ENCODE peak calls at places on chromosome 21, in five cellular contexts. R is aorta; U is CD8-positive, alpha-beta T cell; O is psoas muscle; D is dorsolateral prefrontal cortex. I is an unnamed sample.

GRCh38 chr21:30042443-30042842 is 102.6 kb upstream of the GRIK1 start:
- DNase-seq in D (no peak), U (no peak), R (no peak), O (no peak), I (no peak)

GRCh38 chr21:37460196-37460595 is 93.6 kb downstream of the DYRK1A start:
- DNase-seq in D (no peak), R (no peak), O (no peak), U (no peak), I (no peak)

GRCh38 chr21:21200103-21200938 is 202.1 kb downstream of the NCAM2 start:
- DNase-seq in O (peak; percentile 55), D (no peak), R (peak; percentile 74), U (no peak), I (no peak)

GRCh38 chr21:21028275-21028814 is 30.1 kb downstream of the NCAM2 start:
- DNase-seq in R (no peak), D (no peak), O (no peak), U (no peak), I (no peak)

GRCh38 chr21:28922368-28922767 is 70.3 kb downstream of the LTN1 start:
- DNase-seq in O (no peak), D (no peak), U (no peak), R (no peak), I (no peak)

GRCh38 chr21:17428980-17429379 is 83.9 kb upstream of the CXADR start:
- DNase-seq in R (no peak), O (no peak), D (no peak), U (no peak), I (no peak)

GRCh38 chr21:28177008-28177603 is 815.6 kb downstream of the LTN1 start:
- DNase-seq in O (no peak), D (no peak), R (no peak), U (no peak), I (no peak)

GRCh38 chr21:15526793-15527192 is 203.0 kb upstream of the USP25 start:
- DNase-seq in O (no peak), R (no peak), D (no peak), U (no peak), I (no peak)

GRCh38 chr21:28636988-28637691 is 355.5 kb downstream of the LTN1 start:
- DNase-seq in O (no peak), R (no peak), D (no peak), U (no peak), I (no peak)

GRCh38 chr21:23534833-23535232 is 2072.4 kb downstream of the MRPL39 start:
- DNase-seq in O (no peak), U (no peak), R (no peak), D (no peak), I (no peak)

GRCh38 chr21:25862596-25862995 is 127.8 kb downstream of the GABPA start:
- DNase-seq in R (no peak), O (no peak), D (no peak), U (no peak), I (no peak)

GRCh38 chr21:32237021-32237420 is 41.8 kb downstream of the MIS18A start:
- DNase-seq in O (no peak), R (no peak), D (no peak), U (no peak), I (no peak)

GRCh38 chr21:33541756-33542639 is at the start of gene GART:
- DNase-seq in U (peak; percentile 81), D (peak; percentile 79), R (peak; percentile 94), O (peak; percentile 92), I (peak; percentile 72)

GRCh38 chr21:33434770-33435360 is 31.7 kb downstream of the IFNGR2 start:
- DNase-seq in D (no peak), O (no peak), U (no peak), R (no peak), I (no peak)

GRCh38 chr21:32256873-32257620 is 21.8 kb downstream of the MIS18A start:
- DNase-seq in U (no peak), R (peak; percentile 94), O (peak; percentile 74), D (peak; percentile 48), I (no peak)

GRCh38 chr21:45427331-45428271 is 22.6 kb downstream of the COL18A1 start:
- DNase-seq in D (no peak), O (peak; percentile 71), U (no peak), R (peak; percentile 93), I (no peak)

GRCh38 chr21:45421846-45422775 is 17.1 kb downstream of the COL18A1 start:
- DNase-seq in R (peak; percentile 68), D (no peak), U (no peak), O (peak; percentile 37), I (no peak)

GRCh38 chr21:45423968-45424853 is 19.2 kb downstream of the COL18A1 start:
- DNase-seq in D (no peak), U (no peak), O (peak; percentile 49), R (peak; percentile 64), I (no peak)

GRCh38 chr21:45423201-45423955 is 18.4 kb downstream of the COL18A1 start:
- DNase-seq in U (no peak), O (peak; percentile 20), R (peak; percentile 66), D (no peak), I (no peak)

DNA sequence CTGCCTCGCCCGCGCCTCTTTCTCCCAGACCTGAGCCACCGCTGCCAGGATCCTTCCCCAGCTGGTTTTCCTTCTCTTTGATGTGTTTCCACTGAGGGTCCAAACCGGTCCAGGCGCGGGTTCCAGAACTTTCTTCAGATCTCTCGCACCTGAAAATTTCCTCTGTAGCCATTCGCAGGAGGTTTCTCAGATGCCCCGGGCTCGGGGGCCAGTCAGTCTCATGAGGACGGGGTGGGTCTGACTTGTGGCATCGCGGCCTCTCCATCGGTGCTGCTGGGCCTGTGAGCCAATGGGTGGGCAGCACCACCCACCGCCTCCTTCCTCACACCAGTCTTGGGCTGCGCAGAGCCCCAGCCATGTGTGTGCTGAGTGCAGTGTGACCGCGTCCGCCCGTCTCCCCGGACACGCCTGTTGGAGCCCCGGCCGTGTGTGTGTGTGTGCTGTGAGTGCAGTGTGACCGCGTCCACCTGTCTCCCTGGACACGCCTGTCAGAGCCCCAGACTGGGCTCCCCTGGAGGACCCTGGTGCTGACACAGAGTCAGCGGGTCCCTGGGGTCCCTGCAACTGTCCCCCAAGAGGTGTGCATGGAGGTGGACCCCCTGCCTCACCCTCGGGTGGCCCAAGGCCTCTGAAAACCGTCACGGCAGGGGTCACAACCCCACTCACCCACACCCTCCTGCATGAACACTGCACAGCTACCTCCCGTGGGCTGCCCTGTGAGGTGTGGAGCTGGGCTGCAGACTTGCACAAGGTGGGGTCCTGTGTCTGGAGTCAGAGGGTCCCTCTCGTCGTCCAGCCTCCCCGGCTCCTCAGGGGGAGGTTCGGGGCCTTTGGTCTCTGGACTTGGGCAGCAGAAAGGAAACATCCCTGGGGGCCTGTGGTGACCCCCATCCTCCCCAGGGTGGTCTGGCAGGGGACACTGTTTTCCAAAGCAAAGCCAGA is 20.2 kb downstream of the COL18A1 start:
- DNase-seq in R (no peak), U (no peak), D (no peak), O (peak; percentile 50), I (no peak)
- H3K27ac ChIP-seq in R (no peak overlapping the region), U (no peak overlapping the region), D (no peak overlapping the region), O (no peak overlapping the region), I (no peak overlapping the region)

GRCh38 chr21:43987509-43987908 is 24.6 kb upstream of the TRAPPC10 start:
- DNase-seq in U (no peak), O (peak; percentile 50), R (no peak), D (no peak), I (no peak)

GRCh38 chr21:43986544-43987451 is 25.3 kb upstream of the TRAPPC10 start:
- DNase-seq in R (no peak), O (peak; percentile 26), D (no peak), U (no peak), I (peak; percentile 37)

GRCh38 chr21:43984905-43985689 is 27.0 kb upstream of the TRAPPC10 start:
- DNase-seq in O (peak; percentile 46), U (no peak), D (no peak), R (no peak), I (no peak)

GRCh38 chr21:43983860-43984420 is 28.2 kb upstream of the TRAPPC10 start:
- DNase-seq in O (no peak), D (peak; percentile 52), R (no peak), U (no peak), I (no peak)

DNA sequence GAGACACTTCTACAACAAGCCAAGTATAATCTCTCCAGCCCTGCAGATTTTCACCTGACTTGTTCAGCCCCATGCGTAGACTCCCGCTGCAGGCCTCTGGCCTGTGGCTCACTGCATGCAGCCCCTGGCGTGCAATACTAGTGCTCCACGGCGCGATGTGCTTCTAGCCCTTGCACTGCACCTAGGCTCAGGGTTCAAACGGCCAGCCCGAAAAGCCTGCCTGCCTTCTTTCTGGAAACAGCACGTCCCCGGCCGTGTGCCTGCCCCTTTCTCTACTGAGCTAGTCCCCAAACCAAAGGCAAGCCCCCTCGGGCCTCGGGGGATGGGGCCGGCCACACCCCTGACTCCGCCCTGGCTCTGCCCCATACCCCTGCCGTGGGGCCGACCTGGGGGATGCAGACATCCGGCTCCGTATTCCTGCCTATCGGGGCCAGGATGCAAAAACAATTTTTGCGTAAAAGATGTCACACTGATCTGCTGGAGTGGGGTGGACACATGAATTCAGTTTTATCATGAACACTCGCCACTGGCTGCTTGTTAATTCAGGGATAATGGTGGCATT is 26.3 kb upstream of the TRAPPC10 start:
- DNase-seq in D (no peak), U (no peak), R (no peak), O (no peak), I (no peak)
- H3K27ac ChIP-seq in D (peak overlapping the region; percentile 92), U (no peak overlapping the region), R (no peak overlapping the region), O (no peak overlapping the region), I (peak overlapping the region; percentile 95)

GRCh38 chr21:45766501-45766900 is 123.0 kb downstream of the PCBP3 start:
- DNase-seq in U (no peak), O (no peak), R (no peak), D (no peak), I (no peak)

GRCh38 chr21:45768741-45769049 is 125.2 kb downstream of the PCBP3 start:
- DNase-seq in R (peak; percentile 51), D (no peak), U (no peak), O (no peak), I (no peak)

GRCh38 chr21:45767071-45768006 is 123.8 kb downstream of the PCBP3 start:
- DNase-seq in D (no peak), U (peak; percentile 31), O (no peak), R (no peak), I (no peak)

GRCh38 chr21:45769239-45769758 is 125.8 kb downstream of the PCBP3 start:
- DNase-seq in D (no peak), R (no peak), U (no peak), O (no peak), I (no peak)

DNA sequence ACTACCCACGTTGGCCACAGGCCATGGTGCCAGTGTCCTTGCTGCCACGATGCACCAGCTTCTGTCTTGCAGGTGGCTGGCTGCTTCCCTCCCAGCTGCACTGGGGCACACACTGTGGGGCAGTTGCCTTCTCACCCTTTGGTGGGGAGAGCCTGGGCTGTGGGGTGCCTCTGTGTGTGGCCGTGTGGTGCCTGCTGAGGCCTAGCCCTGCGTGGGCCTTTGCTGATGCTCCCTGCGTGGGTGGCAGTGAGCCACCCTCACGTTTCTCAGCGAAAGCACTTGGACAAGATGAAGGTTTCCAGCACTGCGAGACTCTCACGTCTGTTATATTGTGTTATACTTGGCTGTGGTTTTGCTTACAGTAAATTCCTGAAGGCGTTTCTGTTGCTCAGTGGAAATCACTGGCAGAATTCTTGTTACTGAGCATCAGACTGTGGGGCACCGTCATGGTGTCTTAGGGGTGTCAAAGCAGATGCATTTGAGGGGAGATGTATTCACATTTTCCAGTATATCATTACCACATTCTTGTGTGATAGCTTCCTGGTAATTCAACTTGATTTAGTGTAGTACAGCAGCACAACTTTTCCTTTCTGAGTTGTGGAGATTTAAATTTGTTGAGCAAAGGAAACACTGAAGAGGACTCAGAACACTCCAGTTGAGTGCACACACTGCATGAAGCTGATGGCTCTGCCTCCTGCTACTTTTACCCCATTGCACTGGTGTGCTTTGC is 124.7 kb downstream of the PCBP3 start:
- DNase-seq in O (no peak), U (no peak), R (peak; percentile 54), D (no peak), I (no peak)
- H3K27ac ChIP-seq in O (no peak overlapping the region), U (no peak overlapping the region), R (no peak overlapping the region), D (no peak overlapping the region), I (no peak overlapping the region)

GRCh38 chr21:38830667-38831525 is 25.2 kb downstream of the ETS2 start:
- DNase-seq in O (no peak), U (no peak), D (no peak), R (no peak), I (no peak)
- H3K27ac ChIP-seq in O (peak overlapping the region; percentile 56), U (no peak overlapping the region), D (no peak overlapping the region), R (no peak overlapping the region), I (no peak overlapping the region)

I was measured in substantia nigra.